ENCODE peak calls at places on chromosome 1, in six cellular contexts. N, W, U, G, X and I are unnamed samples.

GRCh38 chr1:176183618-176184017 is 23.5 kb downstream of the COP1 start:
- DNase-seq in N (no peak), U (no peak), G (no peak), X (no peak), W (no peak), I (no peak)

GRCh38 chr1:153349363-153350340 is 1.0 kb upstream of the PGLYRP4 start:
- DNase-seq in W (peak), X (no peak), G (no peak), N (no peak), U (no peak), I (peak)

GRCh38 chr1:198258491-198258890 is 101.7 kb downstream of the NEK7 start:
- DNase-seq in G (no peak), W (no peak), U (no peak), N (no peak), X (no peak), I (no peak)

GRCh38 chr1:94113592-94114322 is 7.2 kb downstream of the ABCA4 start:
- DNase-seq in X (no peak), G (no peak), U (no peak), W (no peak), N (peak), I (no peak)

GRCh38 chr1:154402409-154402921 is 2.7 kb upstream of the IL6R start:
- DNase-seq in N (no peak), X (no peak), W (no peak), U (no peak), G (no peak), I (no peak)

GRCh38 chr1:209787551-209787950 is 3.2 kb upstream of the C1orf74 start:
- DNase-seq in U (no peak), X (no peak), W (no peak), N (no peak), G (no peak), I (no peak)

GRCh38 chr1:51328926-51329325 is 1.4 kb downstream of the TTC39A start:
- DNase-seq in W (no peak), N (no peak), G (no peak), X (no peak), U (no peak), I (no peak)

GRCh38 chr1:18666317-18666920 is 35.8 kb downstream of the PAX7 start:
- DNase-seq in G (no peak), X (no peak), U (no peak), N (no peak), W (no peak), I (no peak)

GRCh38 chr1:205003358-205004145 is 39.5 kb upstream of the CNTN2 start:
- DNase-seq in G (peak), U (no peak), W (no peak), X (no peak), N (peak), I (no peak)

GRCh38 chr1:24898909-24899439 is 31.1 kb downstream of the RUNX3 start:
- DNase-seq in W (no peak), X (no peak), G (peak), U (no peak), N (no peak), I (no peak)

GRCh38 chr1:3695326-3696217 is 43.3 kb downstream of the TP73 start:
- DNase-seq in G (peak), N (peak), X (no peak), W (peak), U (peak), I (no peak)

GRCh38 chr1:54380285-54380882 is 25.8 kb downstream of the SSBP3 start:
- DNase-seq in N (no peak), W (no peak), U (no peak), G (no peak), X (no peak), I (no peak)

GRCh38 chr1:203669739-203670138 is 43.1 kb downstream of the ATP2B4 start:
- DNase-seq in N (no peak), U (peak), W (no peak), G (no peak), X (peak), I (no peak)
- H3K27ac ChIP-seq in N (no peak), U (no peak), W (no peak), G (peak), X (no peak), I (no peak)

DNA sequence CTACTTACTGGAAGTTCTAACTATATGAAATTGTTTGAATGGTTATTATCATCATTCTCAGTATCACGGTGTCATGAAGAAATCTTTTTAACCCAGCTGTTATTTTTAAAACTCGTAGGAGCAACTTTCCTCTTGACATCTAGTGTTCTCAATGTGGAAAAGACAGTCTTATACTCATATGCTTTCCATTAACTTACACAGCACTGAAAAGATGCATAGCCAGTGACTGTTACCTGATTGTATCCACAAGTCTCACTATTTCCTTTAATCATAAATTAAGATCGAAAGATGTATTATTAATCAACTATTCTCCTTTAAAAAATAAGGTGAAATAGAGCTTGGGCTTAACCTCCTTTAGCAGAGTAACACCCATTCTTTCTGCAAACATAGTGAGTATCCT is 59.7 kb upstream of the TNFSF4 start:
- DNase-seq in N (no peak), G (no peak), W (no peak), U (no peak), X (no peak), I (no peak)
- TF ChIP-seq REST in N (no peak), G (no peak), W (no peak), U (no peak), X (no peak), I (no peak)

GRCh38 chr1:119926553-119926952 is 30.2 kb upstream of the ADAM30 start:
- DNase-seq in G (no peak), X (no peak), U (no peak), W (no peak), N (no peak), I (no peak)
- H3K27ac ChIP-seq in G (no peak), X (no peak), U (no peak), W (no peak), N (no peak), I (no peak)

GRCh38 chr1:177849130-177849529 is 120.7 kb downstream of the SEC16B start:
- DNase-seq in N (no peak), X (no peak), U (no peak), G (no peak), W (no peak), I (no peak)
- TF ChIP-seq REST in N (no peak), X (no peak), U (no peak), G (no peak), W (no peak), I (no peak)

DNA sequence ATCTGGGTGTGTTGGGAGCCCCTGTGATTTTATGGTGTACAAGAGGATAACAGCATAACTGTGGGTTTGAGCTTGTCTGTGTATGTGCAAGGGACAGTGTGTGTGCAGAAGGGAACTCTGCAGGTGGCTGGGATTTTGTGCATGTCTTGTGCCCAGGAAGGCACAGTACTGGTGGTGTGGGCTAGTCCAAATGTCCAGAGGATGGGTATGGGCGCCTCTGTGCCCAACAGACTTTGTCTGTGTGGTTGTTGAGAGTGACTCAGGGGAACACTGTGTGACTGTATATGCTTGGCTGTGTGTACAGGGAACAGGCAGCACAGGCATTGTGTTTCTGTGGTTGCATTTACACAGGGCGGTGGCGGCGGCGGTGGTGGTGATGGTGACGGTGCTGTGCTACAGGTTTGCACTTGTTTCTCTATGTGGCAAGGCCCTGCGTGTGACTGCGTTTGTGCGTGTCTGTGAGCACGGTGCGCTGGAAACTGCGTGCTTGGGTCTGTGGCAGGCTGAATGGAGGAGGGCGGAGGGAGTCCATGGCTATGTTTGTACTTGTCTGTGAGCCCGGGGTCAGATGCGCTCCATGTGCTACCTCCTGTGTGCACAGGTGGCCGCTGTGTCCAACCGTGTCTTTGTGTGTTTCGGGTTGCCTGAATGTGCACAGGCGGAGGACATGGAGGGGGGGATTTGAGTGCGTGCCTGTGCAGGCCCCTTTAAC is 32.3 kb upstream of the WASF2 start:
- DNase-seq in N (no peak), W (no peak), U (no peak), X (no peak), G (no peak), I (no peak)
- H3K27ac ChIP-seq in N (no peak), W (peak), U (peak), X (no peak), G (no peak), I (no peak)

DNA sequence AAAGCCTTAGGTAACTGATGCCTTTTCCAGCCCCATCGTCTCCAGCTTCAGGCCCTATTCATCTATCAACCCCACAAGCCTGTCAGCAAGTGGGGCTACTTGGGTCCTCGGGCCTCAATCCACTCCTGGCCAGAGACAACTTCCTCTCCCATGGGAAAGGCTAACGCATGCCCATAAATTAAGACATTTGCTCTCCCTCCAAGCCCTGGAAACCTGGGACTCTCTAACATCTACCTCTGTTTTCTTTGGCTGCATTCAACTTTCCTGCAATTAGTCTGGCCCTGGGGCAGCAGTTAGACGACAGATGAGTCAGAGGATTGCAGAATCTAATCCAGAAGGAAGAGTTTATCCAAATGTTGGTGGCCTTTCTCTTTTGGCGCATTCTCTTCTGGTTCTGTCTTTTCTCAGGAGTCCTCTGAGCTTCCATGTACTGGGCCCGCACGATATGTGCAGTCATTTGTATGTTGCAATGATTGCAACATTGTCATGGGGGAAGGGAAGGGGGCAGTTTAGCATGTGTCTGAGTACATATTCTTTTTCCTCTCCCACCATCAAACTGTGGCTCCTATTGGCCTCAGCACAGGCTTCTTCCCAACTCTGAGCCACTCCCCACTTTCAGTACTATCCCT is 54.4 kb downstream of the NAV1 start:
- DNase-seq in W (no peak), X (no peak), U (peak), N (no peak), G (peak), I (peak)
- TF ChIP-seq REST in W (peak), X (no peak), U (no peak), N (no peak), G (peak), I (no peak)

GRCh38 chr1:98316286-98316685 is 345.2 kb upstream of the SNX7 start:
- DNase-seq in U (no peak), W (no peak), N (no peak), G (no peak), X (no peak), I (no peak)
- H3K27ac ChIP-seq in U (peak), W (no peak), N (no peak), G (peak), X (no peak), I (no peak)

GRCh38 chr1:41492341-41492848 is 7.9 kb upstream of the EDN2 start:
- DNase-seq in U (no peak), W (peak), N (peak), X (no peak), G (no peak), I (peak)
- TF ChIP-seq REST in U (no peak), W (no peak), N (no peak), X (no peak), G (no peak), I (no peak)

GRCh38 chr1:150973258-150973825 is 1.3 kb downstream of the CERS2 start:
- DNase-seq in W (no peak), G (peak), U (no peak), N (no peak), X (no peak), I (no peak)

GRCh38 chr1:150971583-150972416 is 2.8 kb downstream of the CERS2 start:
- DNase-seq in N (peak), G (peak), X (no peak), U (no peak), W (peak), I (no peak)

GRCh38 chr1:150974580-150975478 is at the start of gene CERS2:
- DNase-seq in U (peak), N (peak), X (no peak), G (peak), W (peak), I (peak)

GRCh38 chr1:150972417-150972940 is 2.2 kb downstream of the CERS2 start:
- DNase-seq in W (no peak), N (no peak), G (no peak), U (no peak), X (no peak), I (no peak)

DNA sequence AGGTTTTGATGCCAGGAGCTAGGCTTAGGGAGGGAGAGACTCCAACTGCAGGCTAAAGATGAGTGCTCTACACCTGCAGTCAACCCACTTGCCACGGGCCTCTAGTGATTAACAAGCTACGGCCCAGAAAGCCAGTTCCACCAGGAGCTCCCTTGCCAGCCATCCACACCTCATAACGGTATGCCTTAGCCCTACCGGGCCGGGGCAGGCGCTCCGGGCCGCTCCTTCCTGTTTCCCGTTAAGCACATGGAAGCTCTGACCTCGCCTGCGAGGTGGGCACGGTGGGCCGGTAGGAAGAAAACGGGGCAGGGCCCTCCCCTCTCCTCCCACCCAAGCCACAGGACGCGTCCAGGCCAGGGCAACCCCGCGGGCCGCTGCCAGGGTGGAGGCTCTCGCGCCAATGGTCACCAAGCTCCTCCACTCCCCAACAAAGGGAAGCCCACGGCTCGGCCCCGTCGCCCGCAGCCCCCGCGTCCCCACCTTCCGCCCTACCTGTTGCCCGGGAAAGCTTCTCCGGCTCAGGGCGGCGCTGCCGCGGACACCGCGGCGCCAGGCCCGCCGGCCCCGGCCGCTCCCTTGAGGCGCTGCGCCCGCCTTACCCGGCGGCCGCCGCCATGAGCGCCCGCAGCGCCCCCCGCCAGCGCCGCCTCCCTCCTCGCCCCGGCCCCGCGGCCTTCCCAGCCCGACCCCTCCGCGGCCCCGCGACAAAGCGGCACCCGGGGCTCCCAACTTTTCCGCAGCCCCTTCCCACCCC is 632 bp downstream of the CERS2 start:
- DNase-seq in U (no peak), W (no peak), X (no peak), N (peak), G (peak), I (no peak)
- H3K27ac ChIP-seq in U (peak), W (peak), X (peak), N (peak), G (peak), I (peak)